ENCODE peak calls at places on chromosomes 12 and 14, in four cellular contexts. One of them, this sample, is unnamed.

GRCh38 chr14:24712909-24713308 is 78.9 kb upstream of the GZMB start:
- DNase-seq in CD4-positive, CD25-positive, alpha-beta regulatory T cell: no peak
- DNase-seq in neural progenitor cell: no peak
- DNase-seq in psoas muscle: no peak
- DNase-seq in this sample: no peak

GRCh38 chr12:14949631-14950030 is 11.3 kb upstream of the ERP27 start:
- DNase-seq in CD4-positive, CD25-positive, alpha-beta regulatory T cell: no peak
- DNase-seq in neural progenitor cell: no peak
- DNase-seq in psoas muscle: no peak
- DNase-seq in this sample: no peak

GRCh38 chr12:121124402-121125109 is 8.1 kb upstream of the P2RX7 start:
- DNase-seq in CD4-positive, CD25-positive, alpha-beta regulatory T cell: no peak
- DNase-seq in neural progenitor cell: no peak
- DNase-seq in psoas muscle: no peak
- DNase-seq in this sample: no peak

GRCh38 chr14:94322648-94323570 is at the start of gene SERPINA6:
- DNase-seq in CD4-positive, CD25-positive, alpha-beta regulatory T cell: no peak
- DNase-seq in neural progenitor cell: no peak
- DNase-seq in psoas muscle: no peak
- DNase-seq in this sample: peak; percentile 47

GRCh38 chr12:54749191-54749818 is 101.1 kb upstream of the DCD start:
- DNase-seq in CD4-positive, CD25-positive, alpha-beta regulatory T cell: peak; percentile 30
- DNase-seq in neural progenitor cell: peak; percentile 62
- DNase-seq in psoas muscle: no peak
- DNase-seq in this sample: peak; percentile 10

GRCh38 chr12:105814283-105814682 is 324.5 kb downstream of the NUAK1 start:
- DNase-seq in CD4-positive, CD25-positive, alpha-beta regulatory T cell: no peak
- DNase-seq in neural progenitor cell: peak; percentile 66
- DNase-seq in psoas muscle: no peak
- DNase-seq in this sample: peak; percentile 22

GRCh38 chr14:64979336-64980074 is 7.2 kb upstream of the FNTB start:
- DNase-seq in CD4-positive, CD25-positive, alpha-beta regulatory T cell: no peak
- DNase-seq in neural progenitor cell: no peak
- DNase-seq in psoas muscle: no peak
- DNase-seq in this sample: no peak

GRCh38 chr14:24311837-24312615 is 724 bp downstream of the LTB4R start:
- DNase-seq in CD4-positive, CD25-positive, alpha-beta regulatory T cell: no peak
- DNase-seq in neural progenitor cell: no peak
- DNase-seq in psoas muscle: no peak
- DNase-seq in this sample: no peak

GRCh38 chr14:93115069-93115919 is 431 bp downstream of the ITPK1 start:
- DNase-seq in CD4-positive, CD25-positive, alpha-beta regulatory T cell: peak; percentile 78
- DNase-seq in neural progenitor cell: peak; percentile 93
- DNase-seq in psoas muscle: peak; percentile 90
- DNase-seq in this sample: peak; percentile 57

GRCh38 chr12:66036317-66036716 is 94.2 kb downstream of the LLPH start:
- DNase-seq in CD4-positive, CD25-positive, alpha-beta regulatory T cell: no peak
- DNase-seq in neural progenitor cell: no peak
- DNase-seq in psoas muscle: peak; percentile 26
- DNase-seq in this sample: peak; percentile 90

GRCh38 chr12:46948936-46949555 is 123.2 kb upstream of the SLC38A4 start:
- DNase-seq in CD4-positive, CD25-positive, alpha-beta regulatory T cell: no peak
- DNase-seq in neural progenitor cell: no peak
- DNase-seq in psoas muscle: no peak
- DNase-seq in this sample: no peak

GRCh38 chr12:67531051-67531450 is 117.5 kb upstream of the DYRK2 start:
- DNase-seq in CD4-positive, CD25-positive, alpha-beta regulatory T cell: no peak
- DNase-seq in neural progenitor cell: no peak
- DNase-seq in psoas muscle: no peak
- DNase-seq in this sample: no peak

GRCh38 chr14:58272589-58273372 is 25.6 kb upstream of the ARID4A start:
- DNase-seq in CD4-positive, CD25-positive, alpha-beta regulatory T cell: no peak
- DNase-seq in neural progenitor cell: no peak
- DNase-seq in psoas muscle: no peak
- DNase-seq in this sample: peak; percentile 0

GRCh38 chr14:32339188-32339587 is 10.1 kb downstream of the AKAP6 start:
- DNase-seq in CD4-positive, CD25-positive, alpha-beta regulatory T cell: no peak
- DNase-seq in neural progenitor cell: no peak
- DNase-seq in psoas muscle: no peak
- DNase-seq in this sample: no peak

GRCh38 chr14:95513261-95513660 is 3.2 kb downstream of the SYNE3 start:
- DNase-seq in CD4-positive, CD25-positive, alpha-beta regulatory T cell: no peak
- DNase-seq in neural progenitor cell: no peak
- DNase-seq in psoas muscle: no peak
- DNase-seq in this sample: no peak

GRCh38 chr12:120115692-120116442 is 686 bp downstream of the RAB35 start:
- DNase-seq in CD4-positive, CD25-positive, alpha-beta regulatory T cell: no peak
- DNase-seq in neural progenitor cell: no peak
- DNase-seq in psoas muscle: no peak
- DNase-seq in this sample: no peak

GRCh38 chr12:92624236-92624635 is 78.6 kb upstream of the PLEKHG7 start:
- DNase-seq in CD4-positive, CD25-positive, alpha-beta regulatory T cell: no peak
- DNase-seq in neural progenitor cell: no peak
- DNase-seq in psoas muscle: no peak
- DNase-seq in this sample: no peak

GRCh38 chr14:33165144-33165925 is 226.7 kb downstream of the NPAS3 start:
- DNase-seq in CD4-positive, CD25-positive, alpha-beta regulatory T cell: no peak
- DNase-seq in neural progenitor cell: peak; percentile 66
- DNase-seq in psoas muscle: no peak
- DNase-seq in this sample: no peak

GRCh38 chr14:68766299-68767247 is 26.3 kb downstream of the ZFP36L1 start:
- DNase-seq in CD4-positive, CD25-positive, alpha-beta regulatory T cell: no peak
- DNase-seq in neural progenitor cell: no peak
- DNase-seq in psoas muscle: no peak
- DNase-seq in this sample: no peak

GRCh38 chr12:76074701-76075336 is 9.7 kb downstream of the NAP1L1 start:
- DNase-seq in CD4-positive, CD25-positive, alpha-beta regulatory T cell: no peak
- DNase-seq in neural progenitor cell: no peak
- DNase-seq in psoas muscle: no peak
- DNase-seq in this sample: no peak

GRCh38 chr12:39368891-39369290 is 74.0 kb downstream of the KIF21A start:
- DNase-seq in CD4-positive, CD25-positive, alpha-beta regulatory T cell: no peak
- DNase-seq in neural progenitor cell: no peak
- DNase-seq in psoas muscle: no peak
- DNase-seq in this sample: no peak

GRCh38 chr12:44812062-44812461 is 64.1 kb downstream of the NELL2 start:
- DNase-seq in CD4-positive, CD25-positive, alpha-beta regulatory T cell: no peak
- DNase-seq in neural progenitor cell: no peak
- DNase-seq in psoas muscle: no peak
- DNase-seq in this sample: no peak

GRCh38 chr12:104827587-104827986 is 130.5 kb downstream of the SLC41A2 start:
- DNase-seq in CD4-positive, CD25-positive, alpha-beta regulatory T cell: no peak
- DNase-seq in neural progenitor cell: peak; percentile 29
- DNase-seq in psoas muscle: no peak
- DNase-seq in this sample: no peak

GRCh38 chr12:17591113-17591512 is 498.9 kb downstream of the RERGL start:
- DNase-seq in CD4-positive, CD25-positive, alpha-beta regulatory T cell: no peak
- DNase-seq in neural progenitor cell: no peak
- DNase-seq in psoas muscle: no peak
- DNase-seq in this sample: no peak

GRCh38 chr12:89379100-89379838 is 27.0 kb upstream of the DUSP6 start:
- DNase-seq in CD4-positive, CD25-positive, alpha-beta regulatory T cell: no peak
- DNase-seq in neural progenitor cell: no peak
- DNase-seq in psoas muscle: no peak
- DNase-seq in this sample: no peak

GRCh38 chr14:72457641-72458040 is 436.3 kb downstream of the DPF3 start:
- DNase-seq in CD4-positive, CD25-positive, alpha-beta regulatory T cell: no peak
- DNase-seq in neural progenitor cell: no peak
- DNase-seq in psoas muscle: no peak
- DNase-seq in this sample: peak; percentile 32

GRCh38 chr14:101442451-101442850 is 118.8 kb upstream of the DIO3 start:
- DNase-seq in CD4-positive, CD25-positive, alpha-beta regulatory T cell: peak; percentile 15
- DNase-seq in neural progenitor cell: no peak
- DNase-seq in psoas muscle: no peak
- DNase-seq in this sample: no peak

GRCh38 chr12:20628388-20628787 is 66.7 kb upstream of the SLCO1C1 start:
- DNase-seq in CD4-positive, CD25-positive, alpha-beta regulatory T cell: no peak
- DNase-seq in neural progenitor cell: peak; percentile 12
- DNase-seq in psoas muscle: no peak
- DNase-seq in this sample: no peak

GRCh38 chr12:524167-524951 is 64.6 kb downstream of the B4GALNT3 start:
- DNase-seq in CD4-positive, CD25-positive, alpha-beta regulatory T cell: no peak
- DNase-seq in neural progenitor cell: no peak
- DNase-seq in psoas muscle: no peak
- DNase-seq in this sample: no peak

GRCh38 chr14:56351861-56352260 is 227.7 kb upstream of the TMEM260 start:
- DNase-seq in CD4-positive, CD25-positive, alpha-beta regulatory T cell: no peak
- DNase-seq in neural progenitor cell: no peak
- DNase-seq in psoas muscle: no peak
- DNase-seq in this sample: peak; percentile 55

GRCh38 chr14:80215756-80216581 is 4.7 kb upstream of the DIO2 start:
- DNase-seq in CD4-positive, CD25-positive, alpha-beta regulatory T cell: no peak
- DNase-seq in neural progenitor cell: peak; percentile 68
- DNase-seq in psoas muscle: peak; percentile 34
- DNase-seq in this sample: peak; percentile 30

GRCh38 chr14:80215081-80215480 is 3.8 kb upstream of the DIO2 start:
- DNase-seq in CD4-positive, CD25-positive, alpha-beta regulatory T cell: no peak
- DNase-seq in neural progenitor cell: no peak
- DNase-seq in psoas muscle: no peak
- DNase-seq in this sample: no peak

GRCh38 chr14:80211143-80212024 is at the start of gene DIO2:
- DNase-seq in CD4-positive, CD25-positive, alpha-beta regulatory T cell: no peak
- DNase-seq in neural progenitor cell: peak; percentile 12
- DNase-seq in psoas muscle: peak; percentile 40
- DNase-seq in this sample: no peak

GRCh38 chr14:80212025-80212402 is 710 bp upstream of the DIO2 start:
- DNase-seq in CD4-positive, CD25-positive, alpha-beta regulatory T cell: no peak
- DNase-seq in neural progenitor cell: peak; percentile 40
- DNase-seq in psoas muscle: no peak
- DNase-seq in this sample: no peak

DNA sequence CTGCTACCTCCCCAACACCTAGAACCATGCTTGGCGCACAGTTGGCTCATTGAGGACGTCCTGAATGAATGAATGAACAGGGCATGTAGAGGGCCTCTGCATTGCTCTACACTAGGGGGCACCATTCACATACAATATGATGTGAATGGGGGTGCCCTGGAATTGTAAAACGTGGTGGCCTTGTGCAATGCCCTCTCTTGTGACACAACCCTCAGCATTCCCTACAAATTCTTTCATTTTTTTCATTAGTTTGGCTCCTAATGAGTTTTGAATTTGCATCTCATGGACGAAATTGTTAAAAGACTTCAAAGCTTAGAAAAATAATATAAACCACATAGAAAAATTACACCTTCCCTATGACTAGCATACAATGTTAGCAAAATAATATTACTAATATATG is 2.3 kb upstream of the DIO2 start:
- DNase-seq in CD4-positive, CD25-positive, alpha-beta regulatory T cell: no peak
- DNase-seq in neural progenitor cell: peak; percentile 48
- DNase-seq in psoas muscle: peak; percentile 23
- DNase-seq in this sample: no peak
- H3K4me3 ChIP-seq in CD4-positive, CD25-positive, alpha-beta regulatory T cell: no peak overlapping the region
- H3K4me3 ChIP-seq in neural progenitor cell: no peak overlapping the region
- H3K4me3 ChIP-seq in psoas muscle: no peak overlapping the region
- H3K4me3 ChIP-seq in this sample: no peak overlapping the region

GRCh38 chr12:9241301-9241700 is 33.1 kb upstream of the PZP start:
- DNase-seq in CD4-positive, CD25-positive, alpha-beta regulatory T cell: no peak
- DNase-seq in neural progenitor cell: no peak
- DNase-seq in psoas muscle: no peak
- DNase-seq in this sample: no peak

GRCh38 chr12:9237286-9237685 is 29.1 kb upstream of the PZP start:
- DNase-seq in CD4-positive, CD25-positive, alpha-beta regulatory T cell: no peak
- DNase-seq in neural progenitor cell: no peak
- DNase-seq in psoas muscle: no peak
- DNase-seq in this sample: no peak

GRCh38 chr12:9243999-9244649 is 35.9 kb upstream of the PZP start:
- DNase-seq in CD4-positive, CD25-positive, alpha-beta regulatory T cell: no peak
- DNase-seq in neural progenitor cell: no peak
- DNase-seq in psoas muscle: no peak
- DNase-seq in this sample: no peak

GRCh38 chr12:9244894-9245293 is 36.7 kb upstream of the PZP start:
- DNase-seq in CD4-positive, CD25-positive, alpha-beta regulatory T cell: no peak
- DNase-seq in neural progenitor cell: no peak
- DNase-seq in psoas muscle: peak; percentile 19
- DNase-seq in this sample: no peak

GRCh38 chr12:9240776-9241175 is 32.6 kb upstream of the PZP start:
- DNase-seq in CD4-positive, CD25-positive, alpha-beta regulatory T cell: no peak
- DNase-seq in neural progenitor cell: no peak
- DNase-seq in psoas muscle: no peak
- DNase-seq in this sample: no peak
- H3K4me3 ChIP-seq in CD4-positive, CD25-positive, alpha-beta regulatory T cell: peak overlapping the region; percentile 72
- H3K4me3 ChIP-seq in neural progenitor cell: no peak overlapping the region
- H3K4me3 ChIP-seq in psoas muscle: peak overlapping the region; percentile 56
- H3K4me3 ChIP-seq in this sample: no peak overlapping the region

GRCh38 chr12:9919443-9919842 is 12.7 kb downstream of the CLEC2A start:
- DNase-seq in CD4-positive, CD25-positive, alpha-beta regulatory T cell: no peak
- DNase-seq in neural progenitor cell: no peak
- DNase-seq in psoas muscle: no peak
- DNase-seq in this sample: no peak

GRCh38 chr12:9926876-9927275 is 5.3 kb downstream of the CLEC2A start:
- DNase-seq in CD4-positive, CD25-positive, alpha-beta regulatory T cell: no peak
- DNase-seq in neural progenitor cell: no peak
- DNase-seq in psoas muscle: no peak
- DNase-seq in this sample: no peak

GRCh38 chr12:9925746-9926393 is 6.3 kb downstream of the CLEC2A start:
- DNase-seq in CD4-positive, CD25-positive, alpha-beta regulatory T cell: no peak
- DNase-seq in neural progenitor cell: peak; percentile 75
- DNase-seq in psoas muscle: no peak
- DNase-seq in this sample: peak; percentile 4

GRCh38 chr12:9920451-9920850 is 11.7 kb downstream of the CLEC2A start:
- DNase-seq in CD4-positive, CD25-positive, alpha-beta regulatory T cell: no peak
- DNase-seq in neural progenitor cell: no peak
- DNase-seq in psoas muscle: no peak
- DNase-seq in this sample: no peak

DNA sequence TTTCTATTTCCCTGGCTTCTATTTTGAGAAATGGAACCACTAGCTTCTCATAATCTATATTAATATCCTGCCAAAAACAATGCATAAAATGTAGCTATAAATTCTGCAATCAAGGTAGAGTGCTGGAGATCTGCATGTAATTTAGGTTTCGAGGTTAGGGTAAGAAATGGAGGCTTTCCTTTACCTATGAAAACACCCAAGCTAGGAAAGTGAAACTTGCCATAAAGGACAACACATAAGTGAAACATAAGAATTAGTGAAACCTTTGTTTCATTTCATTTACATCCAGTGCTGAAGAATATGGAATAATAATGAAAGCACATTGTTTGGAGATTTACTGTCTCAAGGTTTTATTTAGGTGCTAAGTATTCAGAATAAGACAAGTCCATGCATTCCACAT is 9.7 kb downstream of the CLEC2A start:
- DNase-seq in CD4-positive, CD25-positive, alpha-beta regulatory T cell: no peak
- DNase-seq in neural progenitor cell: no peak
- DNase-seq in psoas muscle: no peak
- DNase-seq in this sample: no peak
- H3K4me3 ChIP-seq in CD4-positive, CD25-positive, alpha-beta regulatory T cell: no peak overlapping the region
- H3K4me3 ChIP-seq in neural progenitor cell: no peak overlapping the region
- H3K4me3 ChIP-seq in psoas muscle: no peak overlapping the region
- H3K4me3 ChIP-seq in this sample: no peak overlapping the region

GRCh38 chr14:74203546-74203945 is 35.7 kb upstream of the VSX2 start:
- DNase-seq in CD4-positive, CD25-positive, alpha-beta regulatory T cell: no peak
- DNase-seq in neural progenitor cell: peak; percentile 87
- DNase-seq in psoas muscle: no peak
- DNase-seq in this sample: no peak
- H3K4me3 ChIP-seq in CD4-positive, CD25-positive, alpha-beta regulatory T cell: no peak overlapping the region
- H3K4me3 ChIP-seq in neural progenitor cell: peak overlapping the region; percentile 4
- H3K4me3 ChIP-seq in psoas muscle: no peak overlapping the region
- H3K4me3 ChIP-seq in this sample: no peak overlapping the region

GRCh38 chr14:104115691-104116543 is 22.5 kb upstream of the KIF26A start:
- DNase-seq in CD4-positive, CD25-positive, alpha-beta regulatory T cell: no peak
- DNase-seq in neural progenitor cell: no peak
- DNase-seq in psoas muscle: peak; percentile 9
- DNase-seq in this sample: no peak
- H3K4me3 ChIP-seq in CD4-positive, CD25-positive, alpha-beta regulatory T cell: no peak overlapping the region
- H3K4me3 ChIP-seq in neural progenitor cell: no peak overlapping the region
- H3K4me3 ChIP-seq in psoas muscle: peak overlapping the region; percentile 55
- H3K4me3 ChIP-seq in this sample: peak overlapping the region; percentile 20

This sample was measured in skeletal muscle cell.